ENCODE peak calls at places on chromosomes 16 and 17, in seven cellular contexts. P is D341Med; R is NCI-H748 treated with DMSO at 0.1 percent for 48 hours; E is activated T-cell treated with anti-CD3 and anti-CD28 coated beads, Interleukin-2, amount 50 U/mL, for 4 hours; C is omental fat pad; X is effector memory CD4-positive, alpha-beta T cell; F is cardiac septum. B is an unnamed sample.
A peak's percentile ranks its signal among the peaks of the same experiment; 100 is the strongest.

GRCh38 chr17:36000730-36001108 is 634 bp downstream of the CCL15 start:
- DNase-seq in F (no peak), P (no peak), C (no peak), R (no peak), E (no peak), X (no peak), B (no peak)

GRCh38 chr17:49748223-49748622 is 15.7 kb downstream of the FAM117A start:
- DNase-seq in E (no peak), F (no peak), C (no peak), R (no peak), P (no peak), X (peak; percentile 50), B (no peak)

GRCh38 chr17:40345161-40346034 is 19.1 kb downstream of the GJD3 start:
- DNase-seq in C (no peak), E (no peak), R (peak; percentile 21), X (peak; percentile 22), F (no peak), P (peak; percentile 80), B (no peak)

GRCh38 chr17:41801374-41802062 is 10.2 kb downstream of the P3H4 start:
- DNase-seq in P (peak; percentile 91), E (peak; percentile 78), F (peak; percentile 89), C (peak; percentile 90), R (peak; percentile 69), X (peak; percentile 32), B (peak; percentile 82)

GRCh38 chr17:41544497-41544896 is 16.4 kb upstream of the KRT19 start:
- DNase-seq in X (no peak), C (no peak), F (no peak), P (no peak), E (no peak), R (no peak), B (no peak)

GRCh38 chr16:72927199-72928088 is 120.5 kb downstream of the ZFHX3 start:
- DNase-seq in C (no peak), P (no peak), X (no peak), F (peak; percentile 31), R (peak; percentile 32), E (no peak), B (no peak)

GRCh38 chr17:80991645-80992076 is at the start of gene CHMP6:
- DNase-seq in C (peak; percentile 39), X (peak; percentile 55), E (peak; percentile 64), P (peak; percentile 99), F (no peak), R (no peak), B (peak; percentile 91)

GRCh38 chr16:53878216-53878615 is 174.3 kb downstream of the FTO start:
- DNase-seq in P (no peak), F (no peak), X (no peak), R (no peak), E (no peak), C (no peak), B (no peak)

GRCh38 chr16:71383054-71383773 is 24.7 kb downstream of the CALB2 start:
- DNase-seq in R (no peak), F (no peak), E (no peak), C (no peak), X (no peak), P (no peak), B (no peak)

GRCh38 chr16:11329080-11329491 is 16.2 kb upstream of the RMI2 start:
- DNase-seq in P (no peak), X (no peak), E (no peak), F (no peak), C (no peak), R (no peak), B (no peak)

GRCh38 chr16:30748634-30749445 is 615 bp downstream of the PHKG2 start:
- DNase-seq in R (no peak), F (peak; percentile 76), E (no peak), P (peak; percentile 61), C (no peak), X (no peak), B (peak; percentile 61)

GRCh38 chr17:73742915-73743314 is 98.7 kb upstream of the SDK2 start:
- DNase-seq in F (no peak), R (no peak), X (no peak), C (no peak), E (no peak), P (no peak), B (no peak)

GRCh38 chr16:47503936-47504335 is 42.8 kb downstream of the PHKB start:
- DNase-seq in X (no peak), C (no peak), F (no peak), E (no peak), P (no peak), R (no peak), B (no peak)

GRCh38 chr17:81260171-81260570 is 21.1 kb downstream of the NDUFAF8 start:
- DNase-seq in F (no peak), P (no peak), R (no peak), C (no peak), E (no peak), X (no peak), B (no peak)

GRCh38 chr17:40545660-40546059 is 19.6 kb downstream of the CCR7 start:
- DNase-seq in F (peak; percentile 4), P (no peak), X (no peak), R (no peak), E (no peak), C (no peak), B (no peak)

GRCh38 chr16:68356249-68356918 is 45.6 kb downstream of the PRMT7 start:
- DNase-seq in P (no peak), R (no peak), F (no peak), X (peak; percentile 64), C (no peak), E (peak; percentile 51), B (peak; percentile 95)

GRCh38 chr17:55478971-55479370 is 32.3 kb downstream of the SMIM36 start:
- DNase-seq in P (no peak), C (no peak), E (no peak), R (no peak), X (no peak), F (no peak), B (no peak)

GRCh38 chr16:49453983-49454382 is 80.4 kb downstream of the C16orf78 start:
- DNase-seq in R (no peak), X (no peak), P (no peak), C (peak; percentile 18), F (peak; percentile 47), E (no peak), B (no peak)

B was measured in GM12891.